ENCODE peak calls at places on chromosomes 6 and 20, in seven cellular contexts. Z is T47D, E is brain microvascular endothelial cell, X is stomach, K is endothelial cell, O is right cardiac atrium, W is fibroblast of the conjunctiva. T is an unnamed sample.

GRCh38 chr6:25277857-25278256 is 1.3 kb upstream of the CARMIL1 start:
- DNase-seq in Z (no peak), E (no peak), X (no peak), K (no peak), O (no peak), W (no peak), T (no peak)

GRCh38 chr20:3727333-3728035 is 5.0 kb upstream of the HSPA12B start:
- DNase-seq in Z (peak), E (no peak), X (no peak), K (no peak), O (no peak), W (no peak), T (no peak)

GRCh38 chr20:31606928-31607639 is 2.0 kb downstream of the ID1 start:
- DNase-seq in Z (peak), E (no peak), X (peak), K (no peak), O (peak), W (peak), T (no peak)

GRCh38 chr20:46305331-46305972 is 2.8 kb downstream of the CDH22 start:
- DNase-seq in Z (no peak), E (no peak), X (peak), K (no peak), O (no peak), W (no peak), T (no peak)

GRCh38 chr20:17442588-17442987 is 88.6 kb downstream of the BFSP1 start:
- DNase-seq in Z (peak), E (no peak), X (no peak), K (peak), O (no peak), W (no peak), T (no peak)

GRCh38 chr6:145734486-145735355 is 599 bp downstream of the EPM2A start:
- DNase-seq in Z (peak), E (peak), X (peak), K (peak), O (peak), W (peak), T (peak)

GRCh38 chr6:32167761-32168262 is 3.4 kb downstream of the EGFL8 start:
- DNase-seq in Z (no peak), E (no peak), X (no peak), K (no peak), O (peak), W (no peak), T (no peak)

GRCh38 chr20:34643919-34644318 is 33.0 kb downstream of the PIGU start:
- DNase-seq in Z (no peak), E (peak), X (no peak), K (no peak), O (no peak), W (peak), T (no peak)

GRCh38 chr6:8219352-8219943 is 117.1 kb upstream of the EEF1E1 start:
- DNase-seq in Z (peak), E (peak), X (peak), K (peak), O (no peak), W (peak), T (peak)

GRCh38 chr20:4490595-4491280 is 231.0 kb upstream of the PRND start:
- DNase-seq in Z (no peak), E (no peak), X (no peak), K (no peak), O (no peak), W (no peak), T (no peak)

GRCh38 chr6:79538481-79538971 is 1.3 kb upstream of the LCA5 start:
- DNase-seq in Z (peak), E (no peak), X (no peak), K (no peak), O (no peak), W (no peak), T (no peak)

GRCh38 chr20:48384147-48384818 is 443.5 kb downstream of the PREX1 start:
- DNase-seq in Z (peak), E (no peak), X (no peak), K (no peak), O (no peak), W (no peak), T (no peak)

GRCh38 chr6:116575227-116575626 is 3.9 kb downstream of the RWDD1 start:
- DNase-seq in Z (no peak), E (no peak), X (no peak), K (no peak), O (no peak), W (no peak), T (no peak)

GRCh38 chr20:50671626-50672025 is 19.7 kb downstream of the RIPOR3 start:
- DNase-seq in Z (no peak), E (no peak), X (no peak), K (no peak), O (no peak), W (no peak), T (no peak)

GRCh38 chr20:1382670-1383069 is 10.2 kb downstream of the FKBP1A start:
- DNase-seq in Z (no peak), E (no peak), X (no peak), K (no peak), O (no peak), W (no peak), T (no peak)

GRCh38 chr6:143507358-143508145 is 4.0 kb downstream of the FUCA2 start:
- DNase-seq in Z (no peak), E (no peak), X (no peak), K (no peak), O (no peak), W (no peak), T (no peak)

GRCh38 chr6:70797625-70798024 is 129.9 kb downstream of the SMAP1 start:
- DNase-seq in Z (no peak), E (no peak), X (no peak), K (no peak), O (no peak), W (no peak), T (no peak)

GRCh38 chr20:41182296-41183212 is 45.2 kb downstream of the PLCG1 start:
- DNase-seq in Z (no peak), E (no peak), X (peak), K (no peak), O (peak), W (no peak), T (peak)

GRCh38 chr20:48690888-48691287 is 136.9 kb downstream of the PREX1 start:
- DNase-seq in Z (no peak), E (no peak), X (no peak), K (no peak), O (no peak), W (no peak), T (no peak)

GRCh38 chr6:158213925-158214674 is 46.0 kb downstream of the GTF2H5 start:
- DNase-seq in Z (peak), E (peak), X (peak), K (peak), O (peak), W (peak), T (peak)

GRCh38 chr20:54132612-54133433 is 41.0 kb downstream of the CYP24A1 start:
- DNase-seq in Z (peak), E (peak), X (no peak), K (no peak), O (no peak), W (peak), T (no peak)

GRCh38 chr6:37491161-37491829 is 8.4 kb downstream of the CCDC167 start:
- DNase-seq in Z (no peak), E (no peak), X (peak), K (no peak), O (peak), W (no peak), T (no peak)

GRCh38 chr6:45630314-45630713 is 252.6 kb upstream of the SUPT3H start:
- DNase-seq in Z (no peak), E (no peak), X (no peak), K (no peak), O (no peak), W (no peak), T (no peak)

GRCh38 chr6:82144852-82145332 is 102.7 kb downstream of the IBTK start:
- DNase-seq in Z (peak), E (peak), X (peak), K (no peak), O (peak), W (peak), T (no peak)

GRCh38 chr6:166058064-166058739 is 109.4 kb downstream of the TBXT start:
- DNase-seq in Z (no peak), E (peak), X (no peak), K (no peak), O (peak), W (no peak), T (no peak)

GRCh38 chr20:47241345-47241781 is 115.1 kb downstream of the ZMYND8 start:
- DNase-seq in Z (no peak), E (peak), X (no peak), K (no peak), O (peak), W (peak), T (no peak)

GRCh38 chr6:36853325-36853724 is 14.1 kb upstream of the CPNE5 start:
- DNase-seq in Z (peak), E (peak), X (no peak), K (no peak), O (peak), W (peak), T (no peak)

GRCh38 chr20:18722381-18722780 is 91.2 kb upstream of the SCP2D1 start:
- DNase-seq in Z (no peak), E (no peak), X (no peak), K (no peak), O (no peak), W (no peak), T (no peak)

GRCh38 chr6:25354078-25354940 is 75.1 kb downstream of the CARMIL1 start:
- DNase-seq in Z (no peak), E (no peak), X (no peak), K (no peak), O (no peak), W (no peak), T (no peak)